ENCODE peak calls at places on chromosomes 16 and 17, in four cellular contexts. One of them, this sample, is unnamed. For H3K4me1, the result is how much of the 10 kb centered on the place peaks cover.

GRCh38 chr16:11398851-11399250 is 53.6 kb downstream of the RMI2 start:
- DNase-seq in CD8-positive, alpha-beta T cell: no peak
- DNase-seq in stomach: no peak
- DNase-seq in foreskin keratinocyte: no peak
- DNase-seq in this sample: no peak

GRCh38 chr17:49880291-49881053 is 32.6 kb upstream of the TAC4 start:
- DNase-seq in CD8-positive, alpha-beta T cell: peak
- DNase-seq in stomach: peak
- DNase-seq in foreskin keratinocyte: no peak
- DNase-seq in this sample: peak

GRCh38 chr17:9002610-9003354 is 18.5 kb upstream of the NTN1 start:
- DNase-seq in CD8-positive, alpha-beta T cell: peak
- DNase-seq in stomach: no peak
- DNase-seq in foreskin keratinocyte: no peak
- DNase-seq in this sample: no peak

GRCh38 chr16:29315916-29316517 is 90.5 kb downstream of the NPIPB11 start:
- DNase-seq in CD8-positive, alpha-beta T cell: no peak
- DNase-seq in stomach: no peak
- DNase-seq in foreskin keratinocyte: no peak
- DNase-seq in this sample: no peak

GRCh38 chr17:2982854-2983636 is 80.4 kb downstream of the OR1D5 start:
- DNase-seq in CD8-positive, alpha-beta T cell: no peak
- DNase-seq in stomach: no peak
- DNase-seq in foreskin keratinocyte: no peak
- DNase-seq in this sample: peak

GRCh38 chr17:64497565-64498035 is 746 bp upstream of the POLG2 start:
- DNase-seq in CD8-positive, alpha-beta T cell: no peak
- DNase-seq in stomach: no peak
- DNase-seq in foreskin keratinocyte: no peak
- DNase-seq in this sample: no peak

GRCh38 chr16:14963281-14964173 is 11.3 kb upstream of the PDXDC1 start:
- DNase-seq in CD8-positive, alpha-beta T cell: no peak
- DNase-seq in stomach: no peak
- DNase-seq in foreskin keratinocyte: no peak
- DNase-seq in this sample: no peak

GRCh38 chr17:74089869-74090464 is 113.5 kb upstream of the RPL38 start:
- DNase-seq in CD8-positive, alpha-beta T cell: peak
- DNase-seq in stomach: peak
- DNase-seq in foreskin keratinocyte: peak
- DNase-seq in this sample: no peak

GRCh38 chr17:332558-333322 is 19.9 kb downstream of the RPH3AL start:
- DNase-seq in CD8-positive, alpha-beta T cell: no peak
- DNase-seq in stomach: no peak
- DNase-seq in foreskin keratinocyte: no peak
- DNase-seq in this sample: no peak

GRCh38 chr16:80265624-80266306 is 275.0 kb upstream of the DYNLRB2 start:
- DNase-seq in CD8-positive, alpha-beta T cell: no peak
- DNase-seq in stomach: no peak
- DNase-seq in foreskin keratinocyte: no peak
- DNase-seq in this sample: no peak

GRCh38 chr17:83116783-83117555 is 37.6 kb downstream of the METRNL start:
- DNase-seq in CD8-positive, alpha-beta T cell: no peak
- DNase-seq in stomach: no peak
- DNase-seq in foreskin keratinocyte: no peak
- DNase-seq in this sample: no peak

GRCh38 chr16:50618238-50618918 is 62.7 kb downstream of the SNX20 start:
- DNase-seq in CD8-positive, alpha-beta T cell: no peak
- DNase-seq in stomach: no peak
- DNase-seq in foreskin keratinocyte: no peak
- DNase-seq in this sample: no peak

GRCh38 chr17:31318298-31319190 is 2.9 kb downstream of the EVI2A start:
- DNase-seq in CD8-positive, alpha-beta T cell: peak
- DNase-seq in stomach: peak
- DNase-seq in foreskin keratinocyte: no peak
- DNase-seq in this sample: peak

GRCh38 chr17:66753126-66753920 is 81.6 kb upstream of the CACNG5 start:
- DNase-seq in CD8-positive, alpha-beta T cell: no peak
- DNase-seq in stomach: no peak
- DNase-seq in foreskin keratinocyte: no peak
- DNase-seq in this sample: no peak

GRCh38 chr17:13127921-13128582 is 110.2 kb upstream of the ELAC2 start:
- DNase-seq in CD8-positive, alpha-beta T cell: no peak
- DNase-seq in stomach: no peak
- DNase-seq in foreskin keratinocyte: no peak
- DNase-seq in this sample: no peak

GRCh38 chr16:1494129-1494640 is 1.0 kb downstream of the TELO2 start:
- DNase-seq in CD8-positive, alpha-beta T cell: no peak
- DNase-seq in stomach: peak
- DNase-seq in foreskin keratinocyte: no peak
- DNase-seq in this sample: peak

GRCh38 chr17:12996357-12996756 is 21.5 kb downstream of the ELAC2 start:
- DNase-seq in CD8-positive, alpha-beta T cell: no peak
- DNase-seq in stomach: no peak
- DNase-seq in foreskin keratinocyte: no peak
- DNase-seq in this sample: no peak

GRCh38 chr17:41885733-41886132 is 20.5 kb upstream of the KLHL11 start:
- DNase-seq in CD8-positive, alpha-beta T cell: no peak
- DNase-seq in stomach: no peak
- DNase-seq in foreskin keratinocyte: no peak
- DNase-seq in this sample: no peak

GRCh38 chr17:48676963-48677558 is 45.3 kb downstream of the PRAC1 start:
- DNase-seq in CD8-positive, alpha-beta T cell: no peak
- DNase-seq in stomach: no peak
- DNase-seq in foreskin keratinocyte: no peak
- DNase-seq in this sample: no peak
- TF ChIP-seq CTCF in CD8-positive, alpha-beta T cell: no peak
- TF ChIP-seq CTCF in stomach: no peak
- TF ChIP-seq CTCF in foreskin keratinocyte: no peak
- TF ChIP-seq CTCF in this sample: no peak

DNA sequence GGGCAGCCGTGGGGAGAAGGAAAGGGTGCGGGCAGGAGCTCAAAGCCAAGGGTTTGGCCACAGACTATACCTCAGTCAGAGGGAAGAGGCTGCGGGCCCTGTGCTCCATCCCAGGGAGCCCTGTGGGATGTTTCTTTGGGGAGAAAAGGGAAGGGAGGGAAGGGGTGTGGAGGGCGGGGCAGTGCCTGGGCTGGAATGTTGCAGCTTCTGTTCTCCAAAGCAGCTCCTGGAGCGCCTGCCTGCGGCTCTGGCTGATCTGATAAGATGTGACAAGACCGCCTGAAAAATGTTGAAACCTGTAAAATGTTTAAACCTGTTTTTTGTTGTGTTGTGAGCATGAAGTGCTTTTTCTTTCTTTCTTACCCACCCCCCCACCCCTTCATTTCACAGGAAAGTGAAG is 32.8 kb downstream of the WNT3 start:
- DNase-seq in CD8-positive, alpha-beta T cell: no peak
- DNase-seq in stomach: no peak
- DNase-seq in foreskin keratinocyte: no peak
- DNase-seq in this sample: no peak
- H3K4me1 ChIP-seq in CD8-positive, alpha-beta T cell: under half
- H3K4me1 ChIP-seq in stomach: under half
- H3K4me1 ChIP-seq in foreskin keratinocyte: under half
- H3K4me1 ChIP-seq in this sample: under half

DNA sequence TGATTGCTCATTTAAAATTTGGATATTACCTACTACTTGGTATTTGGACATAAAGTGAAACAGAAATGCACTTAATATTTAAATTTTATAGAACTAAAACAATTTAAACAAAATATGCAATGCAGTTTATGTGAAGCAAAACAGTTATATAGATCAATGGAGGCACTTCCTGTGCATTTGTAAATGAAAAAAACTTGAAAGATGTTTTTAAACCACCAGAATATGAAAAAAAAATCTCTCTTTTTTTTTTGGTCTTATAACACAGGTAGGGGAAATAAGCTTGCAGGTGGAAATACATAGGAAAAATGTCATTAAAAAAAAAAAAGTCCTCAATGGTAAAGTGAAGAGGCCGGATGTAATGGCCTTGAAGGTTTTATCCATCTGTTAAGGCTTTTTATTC is 180.2 kb upstream of the AXIN2 start:
- DNase-seq in CD8-positive, alpha-beta T cell: no peak
- DNase-seq in stomach: no peak
- DNase-seq in foreskin keratinocyte: no peak
- DNase-seq in this sample: no peak
- H3K27ac ChIP-seq in CD8-positive, alpha-beta T cell: no peak
- H3K27ac ChIP-seq in stomach: no peak
- H3K27ac ChIP-seq in foreskin keratinocyte: no peak
- H3K27ac ChIP-seq in this sample: no peak

GRCh38 chr16:87062569-87063442 is 254.4 kb downstream of the C16orf95 start:
- DNase-seq in CD8-positive, alpha-beta T cell: peak
- DNase-seq in stomach: peak
- DNase-seq in foreskin keratinocyte: peak
- DNase-seq in this sample: peak
- TF ChIP-seq CTCF in CD8-positive, alpha-beta T cell: peak
- TF ChIP-seq CTCF in stomach: peak
- TF ChIP-seq CTCF in foreskin keratinocyte: peak
- TF ChIP-seq CTCF in this sample: peak

DNA sequence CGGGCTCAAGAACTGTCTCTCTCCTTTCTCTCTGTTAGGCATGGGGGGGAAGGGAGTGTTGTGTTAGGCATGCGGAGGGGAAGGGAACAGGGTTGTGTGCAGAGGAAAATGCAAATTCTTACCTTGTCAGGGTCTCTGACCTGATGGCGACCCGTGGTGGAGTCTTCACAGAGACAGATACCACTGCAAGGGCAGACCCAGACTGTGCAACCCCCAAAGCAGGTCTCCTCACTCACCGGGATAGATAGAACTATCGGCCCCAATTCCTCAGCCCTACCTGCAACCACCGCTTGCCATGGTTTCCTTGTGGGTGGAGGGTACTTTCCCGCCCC is 9.6 kb upstream of the MPP2 start:
- DNase-seq in CD8-positive, alpha-beta T cell: no peak
- DNase-seq in stomach: no peak
- DNase-seq in foreskin keratinocyte: no peak
- DNase-seq in this sample: no peak
- H3K4me1 ChIP-seq in CD8-positive, alpha-beta T cell: under half
- H3K4me1 ChIP-seq in stomach: under half
- H3K4me1 ChIP-seq in foreskin keratinocyte: under half
- H3K4me1 ChIP-seq in this sample: under half

GRCh38 chr17:7355053-7355452 is at the start of gene TMEM95:
- DNase-seq in CD8-positive, alpha-beta T cell: no peak
- DNase-seq in stomach: no peak
- DNase-seq in foreskin keratinocyte: no peak
- DNase-seq in this sample: no peak

GRCh38 chr17:7354262-7354781 is 634 bp upstream of the TMEM95 start:
- DNase-seq in CD8-positive, alpha-beta T cell: no peak
- DNase-seq in stomach: no peak
- DNase-seq in foreskin keratinocyte: peak
- DNase-seq in this sample: no peak

GRCh38 chr17:7352559-7352889 is 562 bp downstream of the KCTD11 start:
- DNase-seq in CD8-positive, alpha-beta T cell: no peak
- DNase-seq in stomach: no peak
- DNase-seq in foreskin keratinocyte: no peak
- DNase-seq in this sample: no peak

GRCh38 chr17:7351665-7352558 is at the start of gene KCTD11:
- DNase-seq in CD8-positive, alpha-beta T cell: peak
- DNase-seq in stomach: peak
- DNase-seq in foreskin keratinocyte: peak
- DNase-seq in this sample: peak

GRCh38 chr17:7352910-7353635 is 1.1 kb downstream of the KCTD11 start:
- DNase-seq in CD8-positive, alpha-beta T cell: no peak
- DNase-seq in stomach: no peak
- DNase-seq in foreskin keratinocyte: no peak
- DNase-seq in this sample: no peak
- H3K27ac ChIP-seq in CD8-positive, alpha-beta T cell: no peak
- H3K27ac ChIP-seq in stomach: peak
- H3K27ac ChIP-seq in foreskin keratinocyte: no peak
- H3K27ac ChIP-seq in this sample: peak

DNA sequence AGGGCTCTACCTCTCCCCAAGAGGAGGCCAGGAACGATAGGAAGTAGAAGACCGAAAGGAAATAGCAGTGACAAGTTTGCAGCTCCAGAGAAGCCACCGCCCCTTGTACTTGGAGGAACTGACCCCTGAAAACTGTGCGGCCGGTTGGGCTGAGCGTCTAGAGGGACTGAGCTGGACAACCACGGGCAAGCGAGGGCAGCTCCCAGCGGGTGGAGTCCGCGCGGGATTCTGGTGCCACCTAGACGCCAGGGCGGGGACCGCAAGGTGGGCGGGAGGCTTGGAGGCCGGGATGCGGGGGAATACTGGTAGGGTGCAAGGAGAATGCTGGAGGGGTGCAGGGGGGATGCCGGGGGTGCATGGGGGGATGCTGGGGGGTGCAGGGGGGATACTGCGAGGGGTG is 1.3 kb upstream of the SLC6A4 start:
- DNase-seq in CD8-positive, alpha-beta T cell: no peak
- DNase-seq in stomach: peak
- DNase-seq in foreskin keratinocyte: no peak
- DNase-seq in this sample: peak
- TF ChIP-seq CTCF in CD8-positive, alpha-beta T cell: no peak
- TF ChIP-seq CTCF in stomach: peak
- TF ChIP-seq CTCF in foreskin keratinocyte: peak
- TF ChIP-seq CTCF in this sample: peak

DNA sequence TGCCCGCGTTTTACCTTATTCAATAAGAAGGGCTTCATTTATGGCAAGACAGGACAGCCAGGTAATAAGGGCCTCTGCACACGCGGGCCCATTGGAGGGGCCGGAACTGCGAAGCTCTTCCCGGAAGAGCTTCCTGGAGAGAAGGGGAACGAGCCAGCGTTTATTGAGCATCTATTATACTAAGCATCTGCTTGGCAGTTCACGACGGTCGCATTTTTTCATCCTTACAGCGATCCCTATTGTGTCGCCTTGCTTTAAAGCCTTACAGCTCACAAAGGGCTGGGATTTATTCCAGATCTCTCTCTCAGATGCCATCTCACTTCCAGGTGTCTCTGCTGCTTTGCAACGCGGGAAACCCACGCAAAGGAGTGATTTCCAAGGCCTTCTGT is 546 bp downstream of the ZPBP2 start:
- DNase-seq in CD8-positive, alpha-beta T cell: no peak
- DNase-seq in stomach: no peak
- DNase-seq in foreskin keratinocyte: no peak
- DNase-seq in this sample: no peak
- H3K4me1 ChIP-seq in CD8-positive, alpha-beta T cell: under half
- H3K4me1 ChIP-seq in stomach: under half
- H3K4me1 ChIP-seq in foreskin keratinocyte: under half
- H3K4me1 ChIP-seq in this sample: under half

DNA sequence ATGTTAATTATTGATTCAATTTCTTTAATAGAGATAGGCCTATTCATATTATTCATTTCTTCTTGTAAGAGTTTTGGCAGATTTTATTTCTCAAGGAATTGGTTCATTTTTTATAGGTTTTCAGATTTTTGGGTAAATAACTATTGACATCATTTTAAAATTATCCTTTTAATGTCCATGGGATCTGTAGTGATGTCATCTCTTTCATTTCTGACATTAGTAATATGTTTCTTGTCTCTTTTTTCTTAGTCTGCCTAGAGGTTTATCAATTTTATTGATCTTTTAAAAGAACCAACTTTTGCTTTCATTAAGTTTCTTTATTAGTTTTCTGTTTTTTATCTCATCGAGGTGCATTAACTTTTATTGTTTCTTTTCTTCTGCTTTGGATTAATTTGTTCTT is 162.6 kb downstream of the FTO start:
- DNase-seq in CD8-positive, alpha-beta T cell: no peak
- DNase-seq in stomach: no peak
- DNase-seq in foreskin keratinocyte: no peak
- DNase-seq in this sample: no peak
- H3K27ac ChIP-seq in CD8-positive, alpha-beta T cell: no peak
- H3K27ac ChIP-seq in stomach: no peak
- H3K27ac ChIP-seq in foreskin keratinocyte: peak
- H3K27ac ChIP-seq in this sample: no peak